ENCODE peak calls at places on chromosomes 13 and 19, in seven cellular contexts. Y is cardiac muscle cell, M is psoas muscle, E is AG10803, C is heart left ventricle, D is prostate gland, U is transverse colon. Z is an unnamed sample.

GRCh38 chr13:38787550-38787949 is 100.7 kb downstream of the FREM2 start:
- DNase-seq in Y (no peak), M (no peak), E (no peak), C (no peak), D (no peak), U (no peak), Z (no peak)

GRCh38 chr19:45568732-45569131 is 15.9 kb downstream of the OPA3 start:
- DNase-seq in Y (no peak), M (no peak), E (peak; percentile 53), C (peak; percentile 33), D (no peak), U (no peak), Z (no peak)

GRCh38 chr13:36675213-36675536 is 1.4 kb downstream of the SERTM1 start:
- DNase-seq in Y (no peak), M (no peak), E (no peak), C (no peak), D (no peak), U (no peak), Z (no peak)

GRCh38 chr19:5547881-5548280 is 19.9 kb downstream of the TINCR start:
- DNase-seq in Y (peak; percentile 55), M (no peak), E (peak; percentile 48), C (no peak), D (no peak), U (peak; percentile 33), Z (peak; percentile 61)

GRCh38 chr19:51784922-51785690 is 9.9 kb upstream of the FPR3 start:
- DNase-seq in Y (no peak), M (peak; percentile 65), E (peak; percentile 92), C (peak; percentile 69), D (no peak), U (peak; percentile 50), Z (no peak)

GRCh38 chr13:104286566-104287290 is 1220.5 kb upstream of the SLC10A2 start:
- DNase-seq in Y (no peak), M (no peak), E (no peak), C (no peak), D (no peak), U (no peak), Z (peak; percentile 48)

GRCh38 chr13:44822291-44822690 is 167.0 kb downstream of the NUFIP1 start:
- DNase-seq in Y (no peak), M (no peak), E (no peak), C (no peak), D (no peak), U (no peak), Z (no peak)

GRCh38 chr13:39600766-39601165 is 2.2 kb downstream of the LHFPL6 start:
- DNase-seq in Y (no peak), M (peak; percentile 21), E (no peak), C (peak; percentile 65), D (no peak), U (no peak), Z (no peak)

GRCh38 chr19:19540707-19541515 is 2.8 kb downstream of the CILP2 start:
- DNase-seq in Y (peak; percentile 52), M (no peak), E (no peak), C (no peak), D (no peak), U (peak; percentile 66), Z (no peak)

GRCh38 chr13:23918208-23918607 is 20.9 kb upstream of the C1QTNF9B start:
- DNase-seq in Y (no peak), M (no peak), E (peak; percentile 75), C (no peak), D (no peak), U (no peak), Z (no peak)

GRCh38 chr13:95275322-95276118 is 25.7 kb downstream of the ABCC4 start:
- DNase-seq in Y (no peak), M (no peak), E (peak; percentile 86), C (no peak), D (no peak), U (no peak), Z (peak; percentile 51)

GRCh38 chr13:24110011-24110410 is 50.5 kb upstream of the SPATA13 start:
- DNase-seq in Y (no peak), M (no peak), E (no peak), C (no peak), D (peak; percentile 43), U (no peak), Z (no peak)

GRCh38 chr19:54002495-54003315 is 11.3 kb downstream of the CACNG6 start:
- DNase-seq in Y (no peak), M (no peak), E (no peak), C (no peak), D (no peak), U (no peak), Z (no peak)

GRCh38 chr13:112702341-112702982 is 12.6 kb downstream of the ATP11A start:
- DNase-seq in Y (no peak), M (no peak), E (no peak), C (no peak), D (no peak), U (peak; percentile 3), Z (no peak)

GRCh38 chr19:9991425-9992191 is 18.7 kb downstream of the COL5A3 start:
- DNase-seq in Y (no peak), M (no peak), E (no peak), C (peak; percentile 17), D (no peak), U (no peak), Z (no peak)

GRCh38 chr13:67421475-67421874 is 191.3 kb upstream of the PCDH9 start:
- DNase-seq in Y (no peak), M (no peak), E (no peak), C (no peak), D (no peak), U (no peak), Z (no peak)

GRCh38 chr13:46288570-46289259 is 77.0 kb downstream of the LRRC63 start:
- DNase-seq in Y (peak; percentile 69), M (no peak), E (peak; percentile 52), C (no peak), D (peak; percentile 17), U (no peak), Z (no peak)

GRCh38 chr13:113820813-113821651 is 42.8 kb downstream of the GAS6 start:
- DNase-seq in Y (no peak), M (peak; percentile 88), E (peak; percentile 99), C (peak; percentile 86), D (peak; percentile 90), U (peak; percentile 63), Z (peak; percentile 83)

GRCh38 chr13:65638572-65639168 is 1591.5 kb downstream of the PCDH9 start:
- DNase-seq in Y (peak; percentile 55), M (no peak), E (peak; percentile 59), C (no peak), D (no peak), U (no peak), Z (peak; percentile 11)

GRCh38 chr13:42327725-42328124 is 55.8 kb downstream of the AKAP11 start:
- DNase-seq in Y (no peak), M (no peak), E (no peak), C (no peak), D (no peak), U (no peak), Z (no peak)

GRCh38 chr13:105442941-105443340 is 1092.5 kb downstream of the EFNB2 start:
- DNase-seq in Y (no peak), M (no peak), E (peak; percentile 94), C (no peak), D (no peak), U (no peak), Z (peak; percentile 32)

GRCh38 chr13:96041326-96042092 is 11.7 kb downstream of the UGGT2 start:
- DNase-seq in Y (no peak), M (no peak), E (no peak), C (no peak), D (no peak), U (no peak), Z (no peak)

GRCh38 chr19:1455002-1455335 is 5.0 kb downstream of the APC2 start:
- DNase-seq in Y (no peak), M (no peak), E (no peak), C (no peak), D (no peak), U (no peak), Z (no peak)
- H3K4me3 ChIP-seq in Y (no peak overlapping the region), M (no peak overlapping the region), E (no peak overlapping the region), C (no peak overlapping the region), D (no peak overlapping the region), U (no peak overlapping the region), Z (no peak overlapping the region)

DNA sequence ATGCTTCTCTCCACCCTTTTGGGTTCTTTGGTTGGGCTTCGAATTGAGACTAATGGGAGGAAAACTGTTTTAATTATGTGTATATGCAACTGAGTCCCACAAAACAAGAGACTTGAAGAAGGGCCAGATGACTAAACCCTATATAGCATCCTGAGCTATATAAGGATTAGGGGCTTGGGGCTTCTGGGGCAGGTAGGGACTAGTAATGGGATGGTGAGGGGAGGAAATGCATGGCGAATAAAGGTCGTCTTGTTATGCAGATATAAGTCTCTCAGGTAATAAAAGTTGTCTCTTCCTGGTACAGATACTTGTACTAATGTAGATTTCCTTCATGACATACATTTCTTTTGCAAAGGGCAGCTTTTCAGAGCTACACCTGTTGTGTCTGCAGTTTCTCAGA is 2.8 kb upstream of the SLC7A9 start:
- DNase-seq in Y (no peak), M (no peak), E (no peak), C (no peak), D (no peak), U (no peak), Z (no peak)
- H3K4me3 ChIP-seq in Y (no peak overlapping the region), M (no peak overlapping the region), E (no peak overlapping the region), C (no peak overlapping the region), D (no peak overlapping the region), U (no peak overlapping the region), Z (no peak overlapping the region)

DNA sequence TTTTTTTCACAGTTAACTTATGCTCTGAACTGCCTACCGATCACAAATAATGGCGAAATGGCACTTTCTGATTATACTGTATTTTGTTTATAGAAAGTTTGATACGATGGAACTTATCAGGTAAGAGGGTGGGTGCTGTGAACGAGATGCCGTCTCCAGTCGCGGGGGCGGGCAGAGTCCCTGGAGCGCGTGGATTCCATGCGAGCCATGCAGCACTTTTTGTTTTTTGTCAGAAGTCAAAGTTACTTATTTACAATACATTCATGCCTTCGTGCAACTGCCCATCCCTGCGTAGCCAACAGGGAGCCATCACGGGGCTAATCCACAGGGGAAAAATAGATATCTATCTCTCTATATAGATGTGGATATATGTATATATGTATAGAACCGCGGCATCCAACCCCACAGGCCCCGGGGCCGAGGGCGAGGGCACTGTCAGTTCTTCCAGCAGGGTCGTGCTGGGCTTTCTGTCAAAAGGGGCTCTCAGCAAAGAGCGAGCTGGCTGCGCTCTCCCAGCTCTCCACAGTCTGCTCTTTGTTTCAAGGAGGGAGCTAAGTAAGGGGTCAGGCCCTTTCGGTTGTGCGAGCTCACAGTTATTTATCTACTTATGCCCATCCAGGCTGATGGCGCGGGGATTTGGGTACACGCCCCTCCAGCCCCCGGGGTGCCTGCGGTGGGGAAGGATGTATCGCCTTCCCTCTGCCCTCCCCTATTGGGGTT is 3.4 kb downstream of the SLITRK1 start:
- DNase-seq in Y (peak; percentile 28), M (no peak), E (no peak), C (no peak), D (no peak), U (no peak), Z (no peak)
- H3K4me3 ChIP-seq in Y (no peak overlapping the region), M (no peak overlapping the region), E (peak overlapping the region; percentile 54), C (no peak overlapping the region), D (no peak overlapping the region), U (no peak overlapping the region), Z (no peak overlapping the region)

GRCh38 chr19:11736696-11737095 is 2.0 kb downstream of the ZNF823 start:
- DNase-seq in Y (no peak), M (peak; percentile 31), E (peak; percentile 38), C (peak; percentile 54), D (no peak), U (peak; percentile 19), Z (peak; percentile 29)
- H3K4me3 ChIP-seq in Y (no peak overlapping the region), M (no peak overlapping the region), E (peak overlapping the region; percentile 12), C (no peak overlapping the region), D (no peak overlapping the region), U (no peak overlapping the region), Z (no peak overlapping the region)